ENCODE peak calls at places on chromosomes 2 and 18, in eight cellular contexts. One of them, this sample, is unnamed.

GRCh38 chr18:68060871-68061270 is 544.4 kb upstream of the DSEL start:
- DNase-seq in A549: no peak
- DNase-seq in fibroblast of lung: peak
- DNase-seq in GM13977: no peak
- DNase-seq in GM20000: no peak
- DNase-seq in AG04450: no peak
- DNase-seq in neural crest cell: no peak
- DNase-seq in kidney: no peak
- DNase-seq in this sample: no peak

GRCh38 chr2:81334046-81334445 is 1029.5 kb upstream of the LRRTM1 start:
- DNase-seq in A549: no peak
- DNase-seq in AG04450: no peak
- DNase-seq in neural crest cell: no peak
- DNase-seq in GM20000: no peak
- DNase-seq in GM13977: no peak
- DNase-seq in fibroblast of lung: no peak
- DNase-seq in kidney: no peak
- DNase-seq in this sample: no peak

GRCh38 chr18:31648966-31649429 is 35.4 kb downstream of the B4GALT6 start:
- DNase-seq in A549: peak
- DNase-seq in AG04450: no peak
- DNase-seq in GM13977: peak
- DNase-seq in neural crest cell: no peak
- DNase-seq in kidney: no peak
- DNase-seq in GM20000: peak
- DNase-seq in fibroblast of lung: peak
- DNase-seq in this sample: no peak

GRCh38 chr2:131104487-131105155 is 515 bp upstream of the PLEKHB2 start:
- DNase-seq in A549: peak
- DNase-seq in GM13977: peak
- DNase-seq in kidney: peak
- DNase-seq in GM20000: peak
- DNase-seq in neural crest cell: no peak
- DNase-seq in fibroblast of lung: peak
- DNase-seq in AG04450: peak
- DNase-seq in this sample: peak

GRCh38 chr2:223760838-223761502 is 76.4 kb downstream of the AP1S3 start:
- DNase-seq in A549: peak
- DNase-seq in fibroblast of lung: peak
- DNase-seq in kidney: peak
- DNase-seq in GM20000: peak
- DNase-seq in AG04450: no peak
- DNase-seq in neural crest cell: no peak
- DNase-seq in GM13977: peak
- DNase-seq in this sample: peak

GRCh38 chr2:22143840-22144239 is 1020.1 kb downstream of the TDRD15 start:
- DNase-seq in A549: no peak
- DNase-seq in AG04450: no peak
- DNase-seq in fibroblast of lung: no peak
- DNase-seq in kidney: no peak
- DNase-seq in neural crest cell: no peak
- DNase-seq in GM13977: no peak
- DNase-seq in GM20000: no peak
- DNase-seq in this sample: no peak

GRCh38 chr18:1047406-1047805 is 142.7 kb downstream of the ADCYAP1 start:
- DNase-seq in GM20000: no peak
- DNase-seq in neural crest cell: no peak
- DNase-seq in AG04450: no peak
- DNase-seq in fibroblast of lung: peak
- DNase-seq in A549: no peak
- DNase-seq in kidney: no peak
- DNase-seq in GM13977: no peak
- DNase-seq in this sample: peak

GRCh38 chr2:54499666-54500065 is 43.5 kb downstream of the SPTBN1 start:
- DNase-seq in kidney: no peak
- DNase-seq in neural crest cell: no peak
- DNase-seq in AG04450: no peak
- DNase-seq in GM20000: no peak
- DNase-seq in fibroblast of lung: no peak
- DNase-seq in GM13977: no peak
- DNase-seq in A549: no peak
- DNase-seq in this sample: no peak

GRCh38 chr18:49839012-49839411 is 25.7 kb upstream of the ACAA2 start:
- DNase-seq in kidney: no peak
- DNase-seq in GM20000: no peak
- DNase-seq in A549: no peak
- DNase-seq in neural crest cell: no peak
- DNase-seq in GM13977: no peak
- DNase-seq in fibroblast of lung: peak
- DNase-seq in AG04450: no peak
- DNase-seq in this sample: peak

GRCh38 chr18:12946549-12947354 is 1.1 kb upstream of the SEH1L start:
- DNase-seq in kidney: peak
- DNase-seq in GM13977: no peak
- DNase-seq in AG04450: peak
- DNase-seq in neural crest cell: no peak
- DNase-seq in A549: peak
- DNase-seq in GM20000: no peak
- DNase-seq in fibroblast of lung: peak
- DNase-seq in this sample: peak

GRCh38 chr2:68390114-68390513 is 25.0 kb downstream of the PLEK start:
- DNase-seq in GM20000: no peak
- DNase-seq in GM13977: no peak
- DNase-seq in kidney: no peak
- DNase-seq in neural crest cell: no peak
- DNase-seq in fibroblast of lung: no peak
- DNase-seq in AG04450: no peak
- DNase-seq in A549: no peak
- DNase-seq in this sample: no peak

GRCh38 chr2:55837073-55837472 is 86.5 kb downstream of the EFEMP1 start:
- DNase-seq in AG04450: no peak
- DNase-seq in neural crest cell: no peak
- DNase-seq in fibroblast of lung: no peak
- DNase-seq in kidney: no peak
- DNase-seq in A549: no peak
- DNase-seq in GM20000: no peak
- DNase-seq in GM13977: no peak
- DNase-seq in this sample: no peak

GRCh38 chr2:98601532-98602132 is 6.7 kb downstream of the COA5 start:
- DNase-seq in fibroblast of lung: peak
- DNase-seq in kidney: no peak
- DNase-seq in GM13977: peak
- DNase-seq in AG04450: no peak
- DNase-seq in GM20000: peak
- DNase-seq in A549: peak
- DNase-seq in neural crest cell: no peak
- DNase-seq in this sample: no peak

GRCh38 chr18:29540548-29540947 is 1363.6 kb upstream of the CDH2 start:
- DNase-seq in GM13977: no peak
- DNase-seq in fibroblast of lung: no peak
- DNase-seq in A549: no peak
- DNase-seq in AG04450: no peak
- DNase-seq in kidney: no peak
- DNase-seq in GM20000: no peak
- DNase-seq in neural crest cell: no peak
- DNase-seq in this sample: no peak

GRCh38 chr2:85134255-85135065 is 1.3 kb downstream of the TCF7L1 start:
- DNase-seq in GM20000: peak
- DNase-seq in GM13977: peak
- DNase-seq in neural crest cell: peak
- DNase-seq in A549: no peak
- DNase-seq in fibroblast of lung: peak
- DNase-seq in kidney: peak
- DNase-seq in AG04450: no peak
- DNase-seq in this sample: peak

GRCh38 chr2:212595036-212595654 is 56.5 kb upstream of the ERBB4 start:
- DNase-seq in GM13977: no peak
- DNase-seq in AG04450: no peak
- DNase-seq in neural crest cell: no peak
- DNase-seq in kidney: no peak
- DNase-seq in A549: peak
- DNase-seq in GM20000: peak
- DNase-seq in fibroblast of lung: peak
- DNase-seq in this sample: peak

GRCh38 chr2:170314744-170315447 is 136.9 kb downstream of the MYO3B start:
- DNase-seq in A549: no peak
- DNase-seq in GM20000: no peak
- DNase-seq in GM13977: no peak
- DNase-seq in neural crest cell: no peak
- DNase-seq in fibroblast of lung: peak
- DNase-seq in kidney: no peak
- DNase-seq in AG04450: no peak
- DNase-seq in this sample: no peak

GRCh38 chr18:49304746-49305145 is 155.7 kb downstream of the DYM start:
- DNase-seq in kidney: no peak
- DNase-seq in GM13977: no peak
- DNase-seq in GM20000: no peak
- DNase-seq in fibroblast of lung: no peak
- DNase-seq in A549: no peak
- DNase-seq in neural crest cell: no peak
- DNase-seq in AG04450: no peak
- DNase-seq in this sample: no peak

GRCh38 chr2:2846379-2847130 is 515.5 kb upstream of the MYT1L start:
- DNase-seq in AG04450: no peak
- DNase-seq in kidney: peak
- DNase-seq in GM13977: no peak
- DNase-seq in fibroblast of lung: no peak
- DNase-seq in GM20000: no peak
- DNase-seq in A549: no peak
- DNase-seq in neural crest cell: no peak
- DNase-seq in this sample: no peak

GRCh38 chr2:40038646-40039045 is 259.6 kb upstream of the THUMPD2 start:
- DNase-seq in GM13977: no peak
- DNase-seq in fibroblast of lung: no peak
- DNase-seq in GM20000: no peak
- DNase-seq in neural crest cell: no peak
- DNase-seq in AG04450: no peak
- DNase-seq in A549: no peak
- DNase-seq in kidney: no peak
- DNase-seq in this sample: no peak

GRCh38 chr2:44009136-44009744 is 13.5 kb upstream of the LRPPRC start:
- DNase-seq in fibroblast of lung: no peak
- DNase-seq in GM13977: no peak
- DNase-seq in kidney: no peak
- DNase-seq in AG04450: no peak
- DNase-seq in neural crest cell: no peak
- DNase-seq in A549: no peak
- DNase-seq in GM20000: no peak
- DNase-seq in this sample: no peak
- TF ChIP-seq CTCF in fibroblast of lung: no peak
- TF ChIP-seq CTCF in GM13977: no peak
- TF ChIP-seq CTCF in kidney: no peak
- TF ChIP-seq CTCF in AG04450: peak
- TF ChIP-seq CTCF in neural crest cell: peak
- TF ChIP-seq CTCF in A549: no peak
- TF ChIP-seq CTCF in GM20000: no peak
- TF ChIP-seq CTCF in this sample: peak

DNA sequence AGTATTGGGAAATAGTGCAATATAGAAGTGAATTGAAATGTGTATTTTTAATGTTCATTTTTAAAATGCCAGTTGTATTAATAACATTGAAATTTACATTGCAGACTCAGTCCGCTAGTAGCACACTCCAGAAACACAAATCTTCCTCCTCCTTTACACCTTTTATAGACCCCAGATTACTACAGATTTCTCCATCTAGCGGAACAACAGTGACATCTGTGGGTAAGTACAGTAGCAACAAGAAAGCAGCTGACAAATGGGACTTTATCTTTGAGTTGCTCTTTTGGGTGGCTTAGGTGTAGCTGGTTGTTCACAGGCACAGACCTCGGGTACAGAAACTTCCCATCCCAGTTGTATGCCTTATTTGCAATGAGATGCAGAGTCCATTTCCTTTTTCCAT is 118.2 kb upstream of the IL1R2 start:
- DNase-seq in neural crest cell: no peak
- DNase-seq in fibroblast of lung: no peak
- DNase-seq in kidney: no peak
- DNase-seq in A549: peak
- DNase-seq in GM13977: peak
- DNase-seq in AG04450: no peak
- DNase-seq in GM20000: peak
- DNase-seq in this sample: no peak
- TF ChIP-seq CTCF in neural crest cell: peak
- TF ChIP-seq CTCF in fibroblast of lung: no peak
- TF ChIP-seq CTCF in kidney: peak
- TF ChIP-seq CTCF in A549: peak
- TF ChIP-seq CTCF in GM13977: peak
- TF ChIP-seq CTCF in AG04450: peak
- TF ChIP-seq CTCF in GM20000: no peak
- TF ChIP-seq CTCF in this sample: peak

DNA sequence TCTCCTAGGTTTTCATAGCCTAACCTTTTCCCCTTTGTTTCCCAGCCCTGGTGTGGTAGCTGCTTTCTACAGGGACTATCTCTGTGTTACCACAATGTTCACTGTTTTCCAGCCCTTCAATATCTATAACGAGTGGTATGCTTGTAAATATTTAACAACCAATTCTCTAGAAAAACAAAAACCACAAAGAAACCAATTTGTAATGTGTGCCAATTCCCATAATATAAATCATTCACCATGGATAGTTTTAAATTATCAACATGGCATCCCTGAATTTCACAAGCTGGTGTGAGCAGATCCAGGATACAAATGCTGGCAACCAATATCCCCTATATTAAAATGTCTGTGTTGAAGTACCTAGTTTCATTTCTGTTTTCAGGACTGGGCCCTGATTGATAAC is 207.5 kb upstream of the FBXO11 start:
- DNase-seq in A549: no peak
- DNase-seq in GM13977: no peak
- DNase-seq in fibroblast of lung: no peak
- DNase-seq in kidney: no peak
- DNase-seq in neural crest cell: no peak
- DNase-seq in GM20000: no peak
- DNase-seq in AG04450: no peak
- DNase-seq in this sample: no peak
- TF ChIP-seq CTCF in A549: no peak
- TF ChIP-seq CTCF in GM13977: no peak
- TF ChIP-seq CTCF in fibroblast of lung: no peak
- TF ChIP-seq CTCF in kidney: no peak
- TF ChIP-seq CTCF in neural crest cell: no peak
- TF ChIP-seq CTCF in GM20000: no peak
- TF ChIP-seq CTCF in AG04450: no peak
- TF ChIP-seq CTCF in this sample: no peak

DNA sequence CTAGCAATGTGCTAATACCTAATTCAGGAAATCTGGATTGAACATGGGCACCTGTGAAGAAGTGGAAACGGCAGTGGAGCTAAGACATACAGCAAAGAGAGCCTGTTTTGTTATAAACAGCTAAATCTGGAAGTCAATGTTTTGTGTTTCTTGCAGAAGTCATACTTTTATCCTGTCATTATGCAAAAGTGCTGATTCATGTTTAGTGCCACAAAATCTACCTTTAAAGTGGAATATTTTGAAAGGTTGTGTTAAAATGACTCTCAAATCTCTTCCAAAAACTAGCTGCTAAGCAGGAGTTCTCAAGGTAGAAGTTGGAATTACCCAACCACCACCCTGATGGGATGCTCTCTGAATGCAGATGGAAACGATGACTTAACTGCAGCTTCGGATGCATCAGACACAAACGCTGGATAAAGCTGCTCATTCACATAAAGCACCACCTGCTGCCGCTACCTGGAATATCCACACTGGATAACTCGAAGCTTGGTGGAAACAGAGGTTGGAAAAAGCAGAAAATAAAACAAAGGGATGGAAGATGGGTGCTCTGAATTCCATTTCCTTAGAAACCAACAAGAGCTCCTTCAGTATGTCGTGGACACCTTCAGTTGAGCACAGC is 132.6 kb upstream of the ZNF236 start:
- DNase-seq in GM13977: no peak
- DNase-seq in neural crest cell: no peak
- DNase-seq in fibroblast of lung: no peak
- DNase-seq in GM20000: no peak
- DNase-seq in AG04450: no peak
- DNase-seq in A549: no peak
- DNase-seq in kidney: no peak
- DNase-seq in this sample: no peak
- TF ChIP-seq CTCF in GM13977: no peak
- TF ChIP-seq CTCF in neural crest cell: peak
- TF ChIP-seq CTCF in fibroblast of lung: no peak
- TF ChIP-seq CTCF in GM20000: no peak
- TF ChIP-seq CTCF in AG04450: no peak
- TF ChIP-seq CTCF in A549: no peak
- TF ChIP-seq CTCF in kidney: no peak
- TF ChIP-seq CTCF in this sample: no peak

This sample was measured in astrocyte of the cerebellum.